ENCODE peak calls at places on chromosomes 4 and X, in ten cellular contexts. K, G, F, V, J, M, R, P, W and C are unnamed samples.

GRCh38 chr4:113433116-113433515 is 328.4 kb downstream of the CAMK2D start:
- DNase-seq in K (no peak), G (no peak), F (no peak), V (no peak), J (no peak), M (no peak), R (no peak), P (no peak), W (no peak), C (no peak)

GRCh38 chr4:90328558-90328957 is 201.4 kb downstream of the CCSER1 start:
- DNase-seq in K (no peak), G (no peak), F (peak; percentile 2), V (no peak), J (no peak), M (peak; percentile 27), R (no peak), P (no peak), W (no peak), C (no peak)

GRCh38 chrX:3271485-3272186 is 74.8 kb downstream of the MXRA5 start:
- DNase-seq in K (no peak), G (no peak), F (no peak), V (no peak), J (peak; percentile 43), M (no peak), R (no peak), P (no peak), W (no peak), C (no peak)

GRCh38 chr4:184958839-184959238 is 59.5 kb upstream of the HELT start:
- DNase-seq in K (no peak), G (no peak), F (no peak), V (no peak), J (no peak), M (no peak), R (no peak), P (peak; percentile 10), W (no peak), C (no peak)

GRCh38 chr4:90025248-90025647 is 101.9 kb upstream of the CCSER1 start:
- DNase-seq in K (no peak), G (no peak), F (no peak), V (no peak), J (no peak), M (no peak), R (no peak), P (no peak), W (no peak), C (no peak)

GRCh38 chrX:24242649-24243556 is 71.0 kb downstream of the SUPT20HL2 start:
- DNase-seq in K (peak; percentile 85), G (no peak), F (no peak), V (no peak), J (no peak), M (peak; percentile 39), R (no peak), P (no peak), W (no peak), C (no peak)

GRCh38 chrX:127490000-127490399 is 562.2 kb downstream of the ACTRT1 start:
- DNase-seq in K (no peak), G (no peak), F (no peak), V (no peak), J (no peak), M (no peak), R (no peak), P (no peak), W (no peak), C (no peak)

GRCh38 chr4:10281996-10282395 is 165.4 kb upstream of the WDR1 start:
- DNase-seq in K (no peak), G (no peak), F (no peak), V (no peak), J (no peak), M (no peak), R (no peak), P (no peak), W (no peak), C (no peak)

GRCh38 chrX:107845625-107846024 is 20.0 kb downstream of the MID2 start:
- DNase-seq in K (no peak), G (no peak), F (no peak), V (peak; percentile 27), J (no peak), M (no peak), R (no peak), P (no peak), W (no peak), C (no peak)

GRCh38 chr4:6752486-6752829 is 30.1 kb upstream of the KIAA0232 start:
- DNase-seq in K (no peak), G (no peak), F (no peak), V (no peak), J (no peak), M (no peak), R (no peak), P (no peak), W (no peak), C (no peak)

GRCh38 chr4:174835536-174835935 is 6.5 kb upstream of the GLRA3 start:
- DNase-seq in K (no peak), G (no peak), F (no peak), V (no peak), J (no peak), M (no peak), R (no peak), P (no peak), W (no peak), C (no peak)

GRCh38 chr4:33060873-33061542 is 2340.8 kb downstream of the PCDH7 start:
- DNase-seq in K (peak; percentile 62), G (no peak), F (peak; percentile 5), V (peak; percentile 22), J (no peak), M (peak; percentile 71), R (no peak), P (peak; percentile 79), W (no peak), C (peak; percentile 3)

GRCh38 chrX:129239371-129239770 is 283.9 kb downstream of the SMARCA1 start:
- DNase-seq in K (no peak), G (no peak), F (no peak), V (no peak), J (no peak), M (no peak), R (no peak), P (no peak), W (no peak), C (no peak)